ENCODE peak calls at places on chromosome 11, in six cellular contexts. R is HCT116, P is Panc1, Z is sigmoid colon, F is endothelial cell of umbilical vein, U is stomach. S is an unnamed sample.

GRCh38 chr11:7538466-7539454 is 25.0 kb downstream of the PPFIBP2 start:
- DNase-seq in R (no peak), P (no peak), Z (no peak), F (no peak), U (no peak), S (no peak)

GRCh38 chr11:10456519-10456918 is 1.5 kb downstream of the AMPD3 start:
- DNase-seq in R (no peak), P (no peak), Z (no peak), F (no peak), U (no peak), S (no peak)

GRCh38 chr11:17827006-17827405 is 92.4 kb downstream of the KCNC1 start:
- DNase-seq in R (no peak), P (no peak), Z (no peak), F (no peak), U (no peak), S (peak; percentile 33)

GRCh38 chr11:93476796-93477195 is 66.4 kb downstream of the SMCO4 start:
- DNase-seq in R (no peak), P (no peak), Z (no peak), F (no peak), U (no peak), S (no peak)

GRCh38 chr11:22407899-22408298 is 69.7 kb downstream of the SLC17A6 start:
- DNase-seq in R (no peak), P (no peak), Z (no peak), F (no peak), U (no peak), S (no peak)

GRCh38 chr11:133903875-133904817 is 52.6 kb downstream of the IGSF9B start:
- DNase-seq in R (no peak), P (no peak), Z (peak; percentile 53), F (no peak), U (no peak), S (no peak)

GRCh38 chr11:78195917-78196545 is 7.3 kb downstream of the USP35 start:
- DNase-seq in R (no peak), P (no peak), Z (no peak), F (no peak), U (no peak), S (no peak)

GRCh38 chr11:128172046-128172878 is 415.1 kb downstream of the ETS1 start:
- DNase-seq in R (peak; percentile 74), P (peak; percentile 89), Z (peak; percentile 86), F (peak; percentile 91), U (peak; percentile 85), S (peak; percentile 73)

GRCh38 chr11:64594159-64594939 is 3.3 kb downstream of the SLC22A12 start:
- DNase-seq in R (no peak), P (no peak), Z (no peak), F (no peak), U (no peak), S (no peak)

GRCh38 chr11:18765554-18765953 is 26.0 kb downstream of the PTPN5 start:
- DNase-seq in R (no peak), P (no peak), Z (no peak), F (no peak), U (no peak), S (no peak)

GRCh38 chr11:2537896-2538855 is 93.4 kb downstream of the KCNQ1 start:
- DNase-seq in R (no peak), P (no peak), Z (peak; percentile 48), F (no peak), U (no peak), S (no peak)

GRCh38 chr11:77569046-77569445 is 20.7 kb upstream of the AQP11 start:
- DNase-seq in R (no peak), P (no peak), Z (no peak), F (no peak), U (no peak), S (no peak)

GRCh38 chr11:134372961-134373360 is 39.1 kb downstream of the B3GAT1 start:
- DNase-seq in R (no peak), P (no peak), Z (peak; percentile 36), F (no peak), U (no peak), S (no peak)

GRCh38 chr11:124152770-124153407 is 30.3 kb upstream of the OR10D3 start:
- DNase-seq in R (no peak), P (no peak), Z (no peak), F (no peak), U (no peak), S (no peak)

GRCh38 chr11:93054881-93055280 is 85.4 kb downstream of the MTNR1B start:
- DNase-seq in R (peak; percentile 97), P (peak; percentile 88), Z (no peak), F (peak; percentile 59), U (no peak), S (no peak)

GRCh38 chr11:128893578-128894295 is 2.6 kb downstream of the KCNJ5 start:
- DNase-seq in R (no peak), P (no peak), Z (peak; percentile 30), F (no peak), U (no peak), S (no peak)

GRCh38 chr11:7981758-7982157 is 5.4 kb upstream of the EIF3F start:
- DNase-seq in R (no peak), P (no peak), Z (no peak), F (no peak), U (no peak), S (no peak)

GRCh38 chr11:36164522-36165250 is 124.5 kb downstream of the COMMD9 start:
- DNase-seq in R (no peak), P (no peak), Z (no peak), F (peak; percentile 73), U (no peak), S (no peak)

GRCh38 chr11:75615709-75616108 is 53.1 kb downstream of the MAP6 start:
- DNase-seq in R (no peak), P (no peak), Z (no peak), F (no peak), U (no peak), S (peak; percentile 41)

GRCh38 chr11:70543611-70544010 is 145.3 kb downstream of the CTTN start:
- DNase-seq in R (no peak), P (no peak), Z (no peak), F (no peak), U (no peak), S (no peak)
- TF ChIP-seq POLR2AphosphoS5 in R (no peak), P (no peak), Z (no peak), F (no peak), U (no peak), S (no peak)

GRCh38 chr11:59368238-59369022 is 9.7 kb downstream of the OR5AN1 start:
- DNase-seq in R (no peak), P (no peak), Z (no peak), F (no peak), U (no peak), S (no peak)
- TF ChIP-seq POLR2AphosphoS5 in R (no peak), P (no peak), Z (no peak), F (no peak), U (no peak), S (no peak)

DNA sequence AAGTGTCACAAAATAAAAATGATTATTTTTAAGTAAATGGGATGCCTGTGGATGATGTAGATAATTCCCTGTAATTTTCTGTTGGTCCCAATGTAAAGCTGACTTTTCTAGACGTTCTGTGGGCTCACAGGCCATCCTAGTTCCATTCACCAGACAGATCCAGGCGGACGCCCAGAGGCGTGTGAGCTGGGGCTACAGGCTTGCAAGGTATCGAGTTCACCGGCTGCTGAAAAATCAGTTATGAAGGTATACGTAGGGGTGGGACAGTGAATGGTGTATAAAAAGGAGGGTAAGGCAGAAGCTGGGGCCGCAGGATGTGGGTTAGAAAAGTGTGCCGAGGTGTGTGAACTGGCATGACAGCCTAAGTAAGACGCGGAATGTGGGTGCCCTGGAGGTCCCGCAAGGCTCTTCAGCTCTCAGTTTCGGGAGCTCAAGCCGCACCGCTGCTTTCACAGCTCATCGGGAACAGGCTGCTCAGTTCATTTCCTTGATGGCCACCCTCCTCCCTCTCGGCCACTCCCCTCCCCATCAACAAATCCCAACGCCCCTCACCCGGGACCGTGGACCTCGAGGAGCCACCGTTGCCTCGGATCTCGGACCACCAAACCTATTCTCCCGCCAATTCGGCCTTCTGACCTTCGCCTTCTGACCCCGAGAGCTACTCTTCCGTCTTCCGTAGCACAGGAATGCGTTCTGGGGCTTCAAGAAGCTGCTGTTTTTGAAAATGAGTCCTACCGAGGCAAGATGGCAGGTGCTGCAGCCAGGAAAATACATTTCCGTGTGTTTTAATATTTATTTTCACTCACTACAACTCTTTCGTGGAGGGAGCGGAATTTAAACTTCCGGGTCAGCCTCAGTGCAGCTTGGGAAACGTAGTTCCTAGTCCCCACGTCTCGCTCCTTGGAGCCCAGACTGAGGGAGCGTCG is at the start of gene XNDC1N:
- DNase-seq in R (peak; percentile 86), P (no peak), Z (peak; percentile 86), F (peak; percentile 96), U (peak; percentile 77), S (peak; percentile 82)
- TF ChIP-seq POLR2AphosphoS5 in R (no peak), P (peak; percentile 50), Z (no peak), F (peak; percentile 57), U (peak; percentile 14), S (peak; percentile 38)

GRCh38 chr11:126999366-126999765 is 1.2 kb downstream of the KIRREL3 start:
- DNase-seq in R (no peak), P (no peak), Z (no peak), F (no peak), U (no peak), S (no peak)
- TF ChIP-seq POLR2AphosphoS5 in R (no peak), P (no peak), Z (no peak), F (no peak), U (no peak), S (no peak)

GRCh38 chr11:100316990-100317389 is 370.1 kb upstream of the ARHGAP42 start:
- DNase-seq in R (no peak), P (no peak), Z (no peak), F (no peak), U (no peak), S (no peak)
- TF ChIP-seq POLR2AphosphoS5 in R (no peak), P (no peak), Z (no peak), F (no peak), U (no peak), S (no peak)

GRCh38 chr11:26987726-26988125 is 6.2 kb upstream of the FIBIN start:
- DNase-seq in R (no peak), P (no peak), Z (no peak), F (no peak), U (no peak), S (no peak)

GRCh38 chr11:26996056-26996455 is 2.1 kb downstream of the FIBIN start:
- DNase-seq in R (no peak), P (no peak), Z (no peak), F (no peak), U (no peak), S (no peak)

GRCh38 chr11:26993965-26994446 is at the start of gene FIBIN:
- DNase-seq in R (no peak), P (no peak), Z (peak; percentile 73), F (no peak), U (no peak), S (no peak)

GRCh38 chr11:26994579-26995210 is 783 bp downstream of the FIBIN start:
- DNase-seq in R (no peak), P (no peak), Z (peak; percentile 66), F (no peak), U (no peak), S (no peak)

DNA sequence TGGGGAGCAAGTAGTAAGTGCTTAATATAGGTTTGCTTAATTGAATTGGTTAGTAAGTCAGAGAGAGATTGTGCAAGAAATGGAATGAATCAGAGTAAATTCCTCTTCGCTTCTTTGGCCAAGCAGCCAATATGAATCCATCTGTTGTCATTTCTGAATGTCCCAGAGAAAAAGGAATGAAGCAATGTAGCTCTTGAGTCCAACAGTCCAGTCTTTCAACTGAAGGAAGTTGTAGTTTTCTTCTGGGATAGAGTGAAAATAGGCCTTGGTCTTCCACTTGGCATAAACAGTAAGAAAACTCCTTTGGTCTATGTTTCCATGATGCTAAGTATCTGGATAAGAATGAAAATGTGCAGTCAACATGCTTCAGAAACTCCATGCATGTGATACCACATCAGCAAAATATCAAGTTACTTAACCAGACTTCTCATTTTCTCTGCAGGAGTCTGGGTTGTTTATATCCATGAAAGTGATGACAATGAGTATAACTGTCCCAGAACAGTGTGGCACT is 1.8 kb upstream of the FIBIN start:
- DNase-seq in R (no peak), P (no peak), Z (no peak), F (no peak), U (no peak), S (no peak)
- TF ChIP-seq POLR2AphosphoS5 in R (no peak), P (no peak), Z (peak; percentile 57), F (no peak), U (peak; percentile 62), S (no peak)